ENCODE peak calls at places on chromosomes 3 and 15, in ten cellular contexts. One of them, this sample, is unnamed.

GRCh38 chr3:169534439-169534838 is 129.1 kb downstream of the MECOM start:
- DNase-seq in foreskin fibroblast: no peak
- DNase-seq in mucosa of descending colon: no peak
- DNase-seq in WTC11: no peak
- DNase-seq in GM13977: no peak
- DNase-seq in fibroblast of lung: no peak
- DNase-seq in GM12878: no peak
- DNase-seq in A549: no peak
- DNase-seq in cardiac muscle cell: no peak
- DNase-seq in GM10248: no peak
- DNase-seq in this sample: no peak

GRCh38 chr3:161050929-161051328 is 54.2 kb downstream of the B3GALNT1 start:
- DNase-seq in GM12878: no peak
- DNase-seq in GM10248: no peak
- DNase-seq in cardiac muscle cell: no peak
- DNase-seq in WTC11: no peak
- DNase-seq in foreskin fibroblast: no peak
- DNase-seq in A549: no peak
- DNase-seq in fibroblast of lung: no peak
- DNase-seq in mucosa of descending colon: no peak
- DNase-seq in GM13977: no peak
- DNase-seq in this sample: no peak

GRCh38 chr15:32738677-32739076 is 20.9 kb downstream of the GREM1 start:
- DNase-seq in A549: no peak
- DNase-seq in foreskin fibroblast: no peak
- DNase-seq in cardiac muscle cell: no peak
- DNase-seq in fibroblast of lung: no peak
- DNase-seq in GM10248: no peak
- DNase-seq in GM13977: no peak
- DNase-seq in WTC11: no peak
- DNase-seq in GM12878: no peak
- DNase-seq in mucosa of descending colon: no peak
- DNase-seq in this sample: no peak

GRCh38 chr15:70344666-70345065 is 246.9 kb upstream of the TLE3 start:
- DNase-seq in WTC11: no peak
- DNase-seq in foreskin fibroblast: no peak
- DNase-seq in fibroblast of lung: no peak
- DNase-seq in GM12878: no peak
- DNase-seq in GM10248: no peak
- DNase-seq in cardiac muscle cell: no peak
- DNase-seq in GM13977: no peak
- DNase-seq in mucosa of descending colon: no peak
- DNase-seq in A549: no peak
- DNase-seq in this sample: no peak

GRCh38 chr15:88454867-88455810 is 12.0 kb downstream of the MRPL46 start:
- DNase-seq in fibroblast of lung: peak; percentile 72
- DNase-seq in foreskin fibroblast: peak; percentile 90
- DNase-seq in GM13977: peak; percentile 48
- DNase-seq in GM12878: no peak
- DNase-seq in cardiac muscle cell: peak; percentile 82
- DNase-seq in mucosa of descending colon: peak; percentile 64
- DNase-seq in A549: peak; percentile 78
- DNase-seq in WTC11: peak; percentile 71
- DNase-seq in GM10248: peak; percentile 61
- DNase-seq in this sample: peak; percentile 70

GRCh38 chr3:12440927-12441326 is 43.4 kb upstream of the TSEN2 start:
- DNase-seq in GM13977: no peak
- DNase-seq in A549: no peak
- DNase-seq in GM10248: no peak
- DNase-seq in fibroblast of lung: peak; percentile 88
- DNase-seq in WTC11: no peak
- DNase-seq in GM12878: no peak
- DNase-seq in foreskin fibroblast: peak; percentile 88
- DNase-seq in mucosa of descending colon: no peak
- DNase-seq in cardiac muscle cell: peak; percentile 98
- DNase-seq in this sample: no peak

GRCh38 chr3:115974940-115975339 is 351.6 kb downstream of the GAP43 start:
- DNase-seq in WTC11: no peak
- DNase-seq in GM10248: no peak
- DNase-seq in A549: no peak
- DNase-seq in GM13977: no peak
- DNase-seq in fibroblast of lung: peak; percentile 34
- DNase-seq in mucosa of descending colon: no peak
- DNase-seq in foreskin fibroblast: peak; percentile 36
- DNase-seq in cardiac muscle cell: no peak
- DNase-seq in GM12878: no peak
- DNase-seq in this sample: no peak

GRCh38 chr3:47542614-47543173 is 29.2 kb upstream of the ELP6 start:
- DNase-seq in GM13977: no peak
- DNase-seq in WTC11: no peak
- DNase-seq in GM12878: no peak
- DNase-seq in foreskin fibroblast: peak; percentile 61
- DNase-seq in GM10248: peak; percentile 5
- DNase-seq in A549: no peak
- DNase-seq in mucosa of descending colon: no peak
- DNase-seq in cardiac muscle cell: peak; percentile 36
- DNase-seq in fibroblast of lung: peak; percentile 84
- DNase-seq in this sample: no peak

GRCh38 chr3:185992801-185993467 is 55.1 kb upstream of the TRA2B start:
- DNase-seq in foreskin fibroblast: peak; percentile 75
- DNase-seq in fibroblast of lung: peak; percentile 43
- DNase-seq in GM13977: no peak
- DNase-seq in GM10248: no peak
- DNase-seq in mucosa of descending colon: no peak
- DNase-seq in GM12878: no peak
- DNase-seq in A549: no peak
- DNase-seq in cardiac muscle cell: no peak
- DNase-seq in WTC11: no peak
- DNase-seq in this sample: no peak

GRCh38 chr15:88834211-88834812 is 31.1 kb downstream of the ACAN start:
- DNase-seq in GM12878: no peak
- DNase-seq in WTC11: peak; percentile 77
- DNase-seq in A549: peak; percentile 57
- DNase-seq in GM13977: no peak
- DNase-seq in GM10248: no peak
- DNase-seq in fibroblast of lung: peak; percentile 13
- DNase-seq in mucosa of descending colon: peak; percentile 45
- DNase-seq in foreskin fibroblast: peak; percentile 69
- DNase-seq in cardiac muscle cell: peak; percentile 74
- DNase-seq in this sample: peak; percentile 60

GRCh38 chr3:12150112-12150511 is 8.6 kb downstream of the TIMP4 start:
- DNase-seq in mucosa of descending colon: no peak
- DNase-seq in WTC11: no peak
- DNase-seq in A549: no peak
- DNase-seq in GM12878: no peak
- DNase-seq in GM13977: no peak
- DNase-seq in foreskin fibroblast: no peak
- DNase-seq in GM10248: no peak
- DNase-seq in cardiac muscle cell: no peak
- DNase-seq in fibroblast of lung: no peak
- DNase-seq in this sample: no peak

GRCh38 chr3:37862219-37862711 is 585 bp downstream of the CTDSPL start:
- DNase-seq in cardiac muscle cell: peak; percentile 49
- DNase-seq in GM10248: no peak
- DNase-seq in A549: peak; percentile 21
- DNase-seq in GM13977: peak; percentile 28
- DNase-seq in fibroblast of lung: peak; percentile 56
- DNase-seq in foreskin fibroblast: peak; percentile 81
- DNase-seq in mucosa of descending colon: peak; percentile 76
- DNase-seq in GM12878: no peak
- DNase-seq in WTC11: peak; percentile 29
- DNase-seq in this sample: peak; percentile 27

GRCh38 chr15:62588930-62589655 is 424.0 kb upstream of the C2CD4B start:
- DNase-seq in fibroblast of lung: peak; percentile 70
- DNase-seq in A549: no peak
- DNase-seq in cardiac muscle cell: peak; percentile 58
- DNase-seq in mucosa of descending colon: no peak
- DNase-seq in WTC11: no peak
- DNase-seq in foreskin fibroblast: peak; percentile 25
- DNase-seq in GM12878: no peak
- DNase-seq in GM13977: no peak
- DNase-seq in GM10248: no peak
- DNase-seq in this sample: no peak

GRCh38 chr3:49654955-49655556 is 19.1 kb upstream of the APEH start:
- DNase-seq in foreskin fibroblast: no peak
- DNase-seq in A549: no peak
- DNase-seq in GM13977: no peak
- DNase-seq in fibroblast of lung: no peak
- DNase-seq in GM12878: no peak
- DNase-seq in mucosa of descending colon: peak; percentile 47
- DNase-seq in GM10248: no peak
- DNase-seq in WTC11: no peak
- DNase-seq in cardiac muscle cell: no peak
- DNase-seq in this sample: no peak

GRCh38 chr3:137812018-137812417 is 47.9 kb downstream of the SOX14 start:
- DNase-seq in WTC11: no peak
- DNase-seq in GM10248: no peak
- DNase-seq in mucosa of descending colon: no peak
- DNase-seq in cardiac muscle cell: no peak
- DNase-seq in A549: no peak
- DNase-seq in GM13977: no peak
- DNase-seq in fibroblast of lung: no peak
- DNase-seq in GM12878: no peak
- DNase-seq in foreskin fibroblast: no peak
- DNase-seq in this sample: no peak
- TF ChIP-seq CTCF in WTC11: no peak
- TF ChIP-seq CTCF in GM10248: no peak
- TF ChIP-seq CTCF in mucosa of descending colon: no peak
- TF ChIP-seq CTCF in cardiac muscle cell: no peak
- TF ChIP-seq CTCF in A549: no peak
- TF ChIP-seq CTCF in GM13977: no peak
- TF ChIP-seq CTCF in fibroblast of lung: no peak
- TF ChIP-seq CTCF in GM12878: no peak
- TF ChIP-seq CTCF in foreskin fibroblast: no peak
- TF ChIP-seq CTCF in this sample: no peak

DNA sequence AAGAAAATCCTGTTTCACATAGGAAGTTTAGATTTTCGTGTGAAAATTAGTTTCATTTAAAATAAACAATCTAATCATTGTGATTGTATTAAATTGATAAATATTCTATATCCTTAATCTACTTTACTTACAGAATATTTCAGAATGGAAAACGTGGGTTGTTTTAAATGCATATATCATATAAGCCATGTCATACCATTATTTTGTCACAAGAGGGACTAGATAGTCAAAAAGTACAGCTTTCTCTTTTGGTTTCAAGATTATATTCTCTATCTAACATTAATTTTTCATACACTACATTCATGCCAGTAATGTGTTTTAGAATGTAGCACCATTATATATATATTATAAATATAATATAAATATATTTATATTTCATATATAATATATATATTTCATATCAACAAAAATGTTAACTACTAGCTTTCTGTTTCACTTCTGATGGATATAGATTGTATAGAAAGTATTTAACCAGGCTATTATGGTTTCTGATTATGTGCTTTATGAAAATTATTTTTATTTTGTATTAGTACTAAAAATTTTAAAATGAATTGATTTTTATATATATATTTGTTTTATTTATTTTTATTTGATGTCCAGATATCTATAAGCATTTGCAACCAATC is 45.3 kb downstream of the OSTN start:
- DNase-seq in cardiac muscle cell: peak; percentile 42
- DNase-seq in GM12878: no peak
- DNase-seq in GM10248: peak; percentile 27
- DNase-seq in mucosa of descending colon: no peak
- DNase-seq in A549: no peak
- DNase-seq in foreskin fibroblast: peak; percentile 41
- DNase-seq in GM13977: peak; percentile 24
- DNase-seq in fibroblast of lung: no peak
- DNase-seq in WTC11: no peak
- DNase-seq in this sample: no peak
- TF ChIP-seq CTCF in cardiac muscle cell: peak; percentile 49
- TF ChIP-seq CTCF in GM12878: no peak
- TF ChIP-seq CTCF in GM10248: peak; percentile 42
- TF ChIP-seq CTCF in mucosa of descending colon: no peak
- TF ChIP-seq CTCF in A549: peak; percentile 20
- TF ChIP-seq CTCF in foreskin fibroblast: no peak
- TF ChIP-seq CTCF in GM13977: peak; percentile 48
- TF ChIP-seq CTCF in fibroblast of lung: no peak
- TF ChIP-seq CTCF in WTC11: peak; percentile 16
- TF ChIP-seq CTCF in this sample: peak; percentile 80

DNA sequence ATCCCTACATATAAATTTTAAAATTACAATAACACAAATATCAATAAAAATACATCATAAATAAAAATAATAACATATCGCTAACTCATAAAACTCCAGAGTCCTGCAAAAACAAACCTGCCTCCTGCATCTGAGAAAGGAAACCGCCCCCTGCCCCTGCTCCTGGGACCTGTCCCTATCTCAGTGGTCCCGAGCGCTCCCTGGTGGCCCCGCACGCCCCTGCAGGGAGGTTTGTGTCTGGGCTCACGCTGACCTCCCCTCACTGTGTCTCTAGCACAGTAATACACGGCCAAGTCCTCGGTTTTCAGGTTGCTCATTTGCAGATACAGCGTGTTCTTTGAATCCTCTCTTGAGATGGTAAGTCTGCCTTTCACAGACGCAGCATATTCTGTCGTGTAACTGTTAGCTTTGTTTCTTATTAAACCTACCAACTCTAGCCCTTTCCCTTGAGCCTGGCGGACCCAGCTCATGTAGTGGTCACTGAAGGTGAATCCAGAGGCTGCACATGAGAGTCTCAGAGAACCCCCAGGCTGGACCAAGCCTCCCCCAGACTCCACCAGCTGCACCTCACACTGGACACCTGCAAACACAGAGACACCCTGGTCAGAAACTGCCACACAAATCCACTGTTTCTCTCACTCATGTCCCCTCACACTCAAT is 554.1 kb downstream of the GOLGA6L6 start:
- DNase-seq in GM12878: no peak
- DNase-seq in fibroblast of lung: no peak
- DNase-seq in WTC11: no peak
- DNase-seq in cardiac muscle cell: no peak
- DNase-seq in mucosa of descending colon: no peak
- DNase-seq in GM10248: no peak
- DNase-seq in A549: no peak
- DNase-seq in foreskin fibroblast: no peak
- DNase-seq in GM13977: no peak
- DNase-seq in this sample: no peak
- TF ChIP-seq CTCF in GM12878: no peak
- TF ChIP-seq CTCF in fibroblast of lung: no peak
- TF ChIP-seq CTCF in WTC11: no peak
- TF ChIP-seq CTCF in cardiac muscle cell: no peak
- TF ChIP-seq CTCF in mucosa of descending colon: no peak
- TF ChIP-seq CTCF in GM10248: no peak
- TF ChIP-seq CTCF in A549: no peak
- TF ChIP-seq CTCF in foreskin fibroblast: no peak
- TF ChIP-seq CTCF in GM13977: peak; percentile 21
- TF ChIP-seq CTCF in this sample: no peak

DNA sequence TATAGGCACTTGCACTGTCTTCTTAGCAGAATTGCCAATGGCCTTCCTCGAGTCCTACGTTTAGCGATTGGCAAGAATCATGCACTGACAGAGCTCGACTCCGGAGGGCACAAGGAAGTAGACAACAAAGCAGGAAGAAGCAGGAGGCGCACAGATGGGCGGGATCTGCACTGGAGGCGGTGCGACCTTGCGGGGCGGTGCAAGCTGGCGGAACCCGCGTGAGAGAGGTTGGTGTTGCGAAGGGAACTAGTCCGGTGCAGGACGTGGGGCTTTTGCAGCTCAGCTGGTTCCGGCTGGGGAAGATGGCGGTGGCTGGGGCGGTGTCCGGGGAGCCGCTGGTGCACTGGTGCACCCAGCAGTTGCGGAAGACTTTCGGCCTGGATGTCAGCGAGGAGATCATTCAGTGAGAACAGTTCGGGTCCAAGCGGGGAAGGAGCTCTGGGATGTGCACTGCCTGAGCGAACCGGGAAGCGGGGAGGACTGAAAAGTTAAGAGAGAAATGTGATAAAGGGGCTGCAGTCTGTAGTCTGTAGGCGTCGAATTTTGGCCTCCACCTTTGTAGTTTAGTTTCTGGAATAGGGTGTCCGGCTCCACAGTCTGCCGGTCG is at the start of gene TRIP4:
- DNase-seq in A549: peak; percentile 98
- DNase-seq in cardiac muscle cell: peak; percentile 99
- DNase-seq in WTC11: peak; percentile 96
- DNase-seq in mucosa of descending colon: peak; percentile 97
- DNase-seq in foreskin fibroblast: peak; percentile 98
- DNase-seq in fibroblast of lung: peak; percentile 98
- DNase-seq in GM13977: peak; percentile 92
- DNase-seq in GM10248: peak; percentile 94
- DNase-seq in GM12878: peak; percentile 92
- DNase-seq in this sample: peak; percentile 92
- TF ChIP-seq CTCF in A549: peak; percentile 11
- TF ChIP-seq CTCF in cardiac muscle cell: peak; percentile 20
- TF ChIP-seq CTCF in WTC11: no peak
- TF ChIP-seq CTCF in mucosa of descending colon: no peak
- TF ChIP-seq CTCF in foreskin fibroblast: no peak
- TF ChIP-seq CTCF in fibroblast of lung: no peak
- TF ChIP-seq CTCF in GM13977: peak; percentile 31
- TF ChIP-seq CTCF in GM10248: no peak
- TF ChIP-seq CTCF in GM12878: no peak
- TF ChIP-seq CTCF in this sample: no peak